ENCODE peak calls at places on chromosomes 7 and 10, in eight cellular contexts. One of them, this sample, is unnamed. For H3K4me1, the result is how much of the 10 kb centered on the place peaks cover.

GRCh38 chr10:93458821-93459257 is 23.3 kb downstream of the MYOF start:
- DNase-seq in esophagus muscularis mucosa: peak
- DNase-seq in cardiac muscle cell: peak
- DNase-seq in pancreas: peak
- DNase-seq in neural progenitor cell: peak
- DNase-seq in HepG2: peak
- DNase-seq in heart right ventricle: peak
- DNase-seq in left ventricle myocardium inferior: peak
- DNase-seq in this sample: no peak

GRCh38 chr7:12712236-12712635 is 24.8 kb downstream of the ARL4A start:
- DNase-seq in esophagus muscularis mucosa: no peak
- DNase-seq in cardiac muscle cell: no peak
- DNase-seq in pancreas: no peak
- DNase-seq in neural progenitor cell: no peak
- DNase-seq in HepG2: peak
- DNase-seq in heart right ventricle: no peak
- DNase-seq in left ventricle myocardium inferior: no peak
- DNase-seq in this sample: no peak

GRCh38 chr7:41699532-41699931 is 3.4 kb downstream of the INHBA start:
- DNase-seq in esophagus muscularis mucosa: no peak
- DNase-seq in cardiac muscle cell: peak
- DNase-seq in pancreas: no peak
- DNase-seq in neural progenitor cell: peak
- DNase-seq in HepG2: no peak
- DNase-seq in heart right ventricle: no peak
- DNase-seq in left ventricle myocardium inferior: no peak
- DNase-seq in this sample: no peak

GRCh38 chr7:75687246-75688088 is 51.3 kb downstream of the HIP1 start:
- DNase-seq in esophagus muscularis mucosa: no peak
- DNase-seq in cardiac muscle cell: no peak
- DNase-seq in pancreas: no peak
- DNase-seq in neural progenitor cell: no peak
- DNase-seq in HepG2: no peak
- DNase-seq in heart right ventricle: no peak
- DNase-seq in left ventricle myocardium inferior: no peak
- DNase-seq in this sample: no peak

GRCh38 chr10:123521556-123521955 is 144.6 kb upstream of the GPR26 start:
- DNase-seq in esophagus muscularis mucosa: peak
- DNase-seq in cardiac muscle cell: no peak
- DNase-seq in pancreas: no peak
- DNase-seq in neural progenitor cell: no peak
- DNase-seq in HepG2: no peak
- DNase-seq in heart right ventricle: no peak
- DNase-seq in left ventricle myocardium inferior: no peak
- DNase-seq in this sample: no peak

GRCh38 chr10:33252794-33253203 is 81.7 kb downstream of the NRP1 start:
- DNase-seq in esophagus muscularis mucosa: no peak
- DNase-seq in cardiac muscle cell: no peak
- DNase-seq in pancreas: no peak
- DNase-seq in neural progenitor cell: no peak
- DNase-seq in HepG2: peak
- DNase-seq in heart right ventricle: no peak
- DNase-seq in left ventricle myocardium inferior: no peak
- DNase-seq in this sample: no peak

GRCh38 chr7:101598981-101599681 is 30.0 kb downstream of the MYL10 start:
- DNase-seq in esophagus muscularis mucosa: no peak
- DNase-seq in cardiac muscle cell: peak
- DNase-seq in pancreas: no peak
- DNase-seq in neural progenitor cell: no peak
- DNase-seq in HepG2: peak
- DNase-seq in heart right ventricle: no peak
- DNase-seq in left ventricle myocardium inferior: no peak
- DNase-seq in this sample: no peak

GRCh38 chr7:151863386-151864079 is 13.4 kb downstream of the PRKAG2 start:
- DNase-seq in esophagus muscularis mucosa: no peak
- DNase-seq in cardiac muscle cell: peak
- DNase-seq in pancreas: no peak
- DNase-seq in neural progenitor cell: peak
- DNase-seq in HepG2: peak
- DNase-seq in heart right ventricle: no peak
- DNase-seq in left ventricle myocardium inferior: no peak
- DNase-seq in this sample: no peak

GRCh38 chr10:113712755-113713154 is 33.0 kb downstream of the CASP7 start:
- DNase-seq in esophagus muscularis mucosa: no peak
- DNase-seq in cardiac muscle cell: no peak
- DNase-seq in pancreas: no peak
- DNase-seq in neural progenitor cell: peak
- DNase-seq in HepG2: no peak
- DNase-seq in heart right ventricle: no peak
- DNase-seq in left ventricle myocardium inferior: no peak
- DNase-seq in this sample: no peak

GRCh38 chr7:151447312-151447711 is 7.4 kb upstream of the CRYGN start:
- DNase-seq in esophagus muscularis mucosa: no peak
- DNase-seq in cardiac muscle cell: no peak
- DNase-seq in pancreas: no peak
- DNase-seq in neural progenitor cell: no peak
- DNase-seq in HepG2: no peak
- DNase-seq in heart right ventricle: no peak
- DNase-seq in left ventricle myocardium inferior: no peak
- DNase-seq in this sample: no peak

GRCh38 chr7:4745971-4746919 is 29.2 kb upstream of the AP5Z1 start:
- DNase-seq in esophagus muscularis mucosa: no peak
- DNase-seq in cardiac muscle cell: no peak
- DNase-seq in pancreas: no peak
- DNase-seq in neural progenitor cell: no peak
- DNase-seq in HepG2: peak
- DNase-seq in heart right ventricle: no peak
- DNase-seq in left ventricle myocardium inferior: no peak
- DNase-seq in this sample: peak

GRCh38 chr10:59362991-59363390 is 642 bp upstream of the FAM13C start:
- DNase-seq in esophagus muscularis mucosa: peak
- DNase-seq in cardiac muscle cell: peak
- DNase-seq in pancreas: peak
- DNase-seq in neural progenitor cell: peak
- DNase-seq in HepG2: no peak
- DNase-seq in heart right ventricle: peak
- DNase-seq in left ventricle myocardium inferior: peak
- DNase-seq in this sample: peak

GRCh38 chr7:155382802-155383171 is 75.1 kb upstream of the EN2 start:
- DNase-seq in esophagus muscularis mucosa: no peak
- DNase-seq in cardiac muscle cell: no peak
- DNase-seq in pancreas: no peak
- DNase-seq in neural progenitor cell: no peak
- DNase-seq in HepG2: no peak
- DNase-seq in heart right ventricle: no peak
- DNase-seq in left ventricle myocardium inferior: no peak
- DNase-seq in this sample: no peak

GRCh38 chr10:15871823-15872222 is 11.5 kb upstream of the MINDY3 start:
- DNase-seq in esophagus muscularis mucosa: no peak
- DNase-seq in cardiac muscle cell: no peak
- DNase-seq in pancreas: no peak
- DNase-seq in neural progenitor cell: no peak
- DNase-seq in HepG2: no peak
- DNase-seq in heart right ventricle: no peak
- DNase-seq in left ventricle myocardium inferior: no peak
- DNase-seq in this sample: no peak

GRCh38 chr7:115679976-115680375 is 350.6 kb downstream of the TFEC start:
- DNase-seq in esophagus muscularis mucosa: no peak
- DNase-seq in cardiac muscle cell: peak
- DNase-seq in pancreas: peak
- DNase-seq in neural progenitor cell: peak
- DNase-seq in HepG2: peak
- DNase-seq in heart right ventricle: no peak
- DNase-seq in left ventricle myocardium inferior: no peak
- DNase-seq in this sample: peak

GRCh38 chr7:86049910-86050309 is 593.8 kb upstream of the GRM3 start:
- DNase-seq in esophagus muscularis mucosa: no peak
- DNase-seq in cardiac muscle cell: no peak
- DNase-seq in pancreas: no peak
- DNase-seq in neural progenitor cell: no peak
- DNase-seq in HepG2: no peak
- DNase-seq in heart right ventricle: no peak
- DNase-seq in left ventricle myocardium inferior: no peak
- DNase-seq in this sample: no peak

GRCh38 chr7:38554586-38554985 is 76.6 kb downstream of the AMPH start:
- DNase-seq in esophagus muscularis mucosa: peak
- DNase-seq in cardiac muscle cell: no peak
- DNase-seq in pancreas: no peak
- DNase-seq in neural progenitor cell: no peak
- DNase-seq in HepG2: no peak
- DNase-seq in heart right ventricle: no peak
- DNase-seq in left ventricle myocardium inferior: no peak
- DNase-seq in this sample: no peak

GRCh38 chr10:27345455-27345909 is 104.9 kb upstream of the ACBD5 start:
- DNase-seq in esophagus muscularis mucosa: no peak
- DNase-seq in cardiac muscle cell: no peak
- DNase-seq in pancreas: no peak
- DNase-seq in neural progenitor cell: no peak
- DNase-seq in HepG2: no peak
- DNase-seq in heart right ventricle: no peak
- DNase-seq in left ventricle myocardium inferior: no peak
- DNase-seq in this sample: no peak

GRCh38 chr7:137989127-137989526 is 12.8 kb downstream of the CREB3L2 start:
- DNase-seq in esophagus muscularis mucosa: no peak
- DNase-seq in cardiac muscle cell: no peak
- DNase-seq in pancreas: no peak
- DNase-seq in neural progenitor cell: no peak
- DNase-seq in HepG2: no peak
- DNase-seq in heart right ventricle: no peak
- DNase-seq in left ventricle myocardium inferior: no peak
- DNase-seq in this sample: no peak

GRCh38 chr7:137986252-137987010 is 15.5 kb downstream of the CREB3L2 start:
- DNase-seq in esophagus muscularis mucosa: no peak
- DNase-seq in cardiac muscle cell: no peak
- DNase-seq in pancreas: no peak
- DNase-seq in neural progenitor cell: no peak
- DNase-seq in HepG2: peak
- DNase-seq in heart right ventricle: no peak
- DNase-seq in left ventricle myocardium inferior: no peak
- DNase-seq in this sample: no peak

GRCh38 chr7:137987011-137987334 is 14.9 kb downstream of the CREB3L2 start:
- DNase-seq in esophagus muscularis mucosa: no peak
- DNase-seq in cardiac muscle cell: no peak
- DNase-seq in pancreas: no peak
- DNase-seq in neural progenitor cell: no peak
- DNase-seq in HepG2: no peak
- DNase-seq in heart right ventricle: no peak
- DNase-seq in left ventricle myocardium inferior: no peak
- DNase-seq in this sample: no peak

GRCh38 chr7:137987563-137987962 is 14.3 kb downstream of the CREB3L2 start:
- DNase-seq in esophagus muscularis mucosa: no peak
- DNase-seq in cardiac muscle cell: no peak
- DNase-seq in pancreas: no peak
- DNase-seq in neural progenitor cell: no peak
- DNase-seq in HepG2: no peak
- DNase-seq in heart right ventricle: no peak
- DNase-seq in left ventricle myocardium inferior: no peak
- DNase-seq in this sample: no peak

DNA sequence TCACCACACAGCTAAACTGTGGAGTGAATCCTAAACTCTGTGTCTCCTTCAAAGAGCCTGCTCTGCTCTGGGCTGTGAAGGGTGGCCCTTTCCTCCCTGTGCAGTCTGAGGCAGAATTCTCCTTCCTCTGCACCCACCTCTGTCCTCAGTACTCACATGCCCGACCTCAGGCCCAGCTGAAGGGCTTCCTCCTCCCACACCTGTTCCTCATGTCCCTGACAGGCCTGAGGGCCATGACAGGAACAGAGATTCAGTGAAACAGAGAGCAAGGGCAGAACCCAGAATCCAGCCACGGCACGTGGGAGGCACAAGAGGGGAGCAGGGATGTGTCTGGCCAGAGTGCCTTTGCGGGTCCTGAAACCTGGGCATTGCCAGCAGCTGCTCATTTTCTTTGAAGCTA is 13.9 kb downstream of the CREB3L2 start:
- DNase-seq in esophagus muscularis mucosa: no peak
- DNase-seq in cardiac muscle cell: no peak
- DNase-seq in pancreas: no peak
- DNase-seq in neural progenitor cell: no peak
- DNase-seq in HepG2: no peak
- DNase-seq in heart right ventricle: no peak
- DNase-seq in left ventricle myocardium inferior: no peak
- DNase-seq in this sample: no peak
- H3K4me1 ChIP-seq in esophagus muscularis mucosa: half or more
- H3K4me1 ChIP-seq in cardiac muscle cell: under half
- H3K4me1 ChIP-seq in pancreas: under half
- H3K4me1 ChIP-seq in neural progenitor cell: under half
- H3K4me1 ChIP-seq in HepG2: half or more
- H3K4me1 ChIP-seq in heart right ventricle: half or more
- H3K4me1 ChIP-seq in left ventricle myocardium inferior: half or more
- H3K4me1 ChIP-seq in this sample: under half

GRCh38 chr10:133158756-133159610 is 1.0 kb upstream of the KNDC1 start:
- DNase-seq in esophagus muscularis mucosa: no peak
- DNase-seq in cardiac muscle cell: peak
- DNase-seq in pancreas: peak
- DNase-seq in neural progenitor cell: peak
- DNase-seq in HepG2: no peak
- DNase-seq in heart right ventricle: no peak
- DNase-seq in left ventricle myocardium inferior: no peak
- DNase-seq in this sample: no peak
- TF ChIP-seq CTCF in esophagus muscularis mucosa: no peak
- TF ChIP-seq CTCF in cardiac muscle cell: no peak
- TF ChIP-seq CTCF in pancreas: no peak
- TF ChIP-seq CTCF in neural progenitor cell: no peak
- TF ChIP-seq CTCF in HepG2: no peak
- TF ChIP-seq CTCF in heart right ventricle: no peak
- TF ChIP-seq CTCF in left ventricle myocardium inferior: no peak
- TF ChIP-seq CTCF in this sample: no peak

DNA sequence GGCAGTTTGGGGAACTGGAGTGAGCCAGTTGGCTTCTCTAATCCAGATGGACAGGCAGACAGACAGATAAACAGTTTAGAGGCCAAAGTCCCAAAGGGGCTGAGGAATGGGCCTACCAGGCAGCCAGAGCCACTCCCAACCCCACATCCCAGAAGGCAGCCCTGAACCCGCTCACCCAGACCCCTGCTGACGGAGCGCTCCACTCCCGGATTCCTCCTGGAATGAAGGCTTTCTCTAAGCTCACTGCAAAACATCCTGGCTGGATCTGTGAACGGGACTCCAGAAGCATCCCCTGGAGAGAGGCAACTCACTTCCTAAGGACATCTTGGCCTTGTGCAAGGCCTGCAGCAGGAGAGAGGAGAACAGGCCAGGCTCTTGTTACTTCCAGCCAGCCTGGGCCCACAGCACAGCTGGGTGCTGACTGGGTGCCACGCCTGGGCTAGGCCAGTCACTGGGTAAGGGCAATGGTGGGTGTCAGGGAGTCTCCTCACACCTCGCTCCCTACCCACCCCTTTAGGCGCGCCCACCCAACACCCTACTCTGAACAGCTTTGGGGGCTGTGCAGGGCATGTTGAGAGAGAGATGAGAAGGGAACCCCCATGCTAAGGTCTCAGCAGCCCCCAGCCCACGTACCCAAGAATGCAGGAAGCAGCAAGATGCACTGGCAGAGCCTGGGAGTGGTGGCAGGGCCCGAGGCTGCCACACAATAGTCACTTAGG is 168.6 kb upstream of the ZMIZ1 start:
- DNase-seq in esophagus muscularis mucosa: peak
- DNase-seq in cardiac muscle cell: no peak
- DNase-seq in pancreas: no peak
- DNase-seq in neural progenitor cell: no peak
- DNase-seq in HepG2: peak
- DNase-seq in heart right ventricle: peak
- DNase-seq in left ventricle myocardium inferior: peak
- DNase-seq in this sample: peak
- H3K4me3 ChIP-seq in esophagus muscularis mucosa: no peak
- H3K4me3 ChIP-seq in cardiac muscle cell: no peak
- H3K4me3 ChIP-seq in pancreas: no peak
- H3K4me3 ChIP-seq in neural progenitor cell: no peak
- H3K4me3 ChIP-seq in HepG2: no peak
- H3K4me3 ChIP-seq in heart right ventricle: no peak
- H3K4me3 ChIP-seq in left ventricle myocardium inferior: no peak
- H3K4me3 ChIP-seq in this sample: no peak

GRCh38 chr10:21514101-21514807 is 11.2 kb downstream of the SKIDA1 start:
- DNase-seq in esophagus muscularis mucosa: no peak
- DNase-seq in cardiac muscle cell: no peak
- DNase-seq in pancreas: no peak
- DNase-seq in neural progenitor cell: no peak
- DNase-seq in HepG2: no peak
- DNase-seq in heart right ventricle: no peak
- DNase-seq in left ventricle myocardium inferior: no peak
- DNase-seq in this sample: no peak
- H3K4me1 ChIP-seq in esophagus muscularis mucosa: half or more
- H3K4me1 ChIP-seq in cardiac muscle cell: under half
- H3K4me1 ChIP-seq in pancreas: under half
- H3K4me1 ChIP-seq in neural progenitor cell: under half
- H3K4me1 ChIP-seq in HepG2: half or more
- H3K4me1 ChIP-seq in heart right ventricle: under half
- H3K4me1 ChIP-seq in left ventricle myocardium inferior: half or more
- H3K4me1 ChIP-seq in this sample: under half